ENCODE peak calls at places on chromosome 1, in six cellular contexts. K is NCI-H524, B is neural crest cell, Q is T-cell, T is ACHN, M is DMS 273 treated with DMSO at 0.1 percent for 48 hours. I is an unnamed sample.

GRCh38 chr1:13543927-13544556 is 30.2 kb upstream of the LRRC38 start:
- DNase-seq in K (no peak), B (peak; percentile 47), Q (no peak), T (no peak), M (no peak), I (peak; percentile 28)

GRCh38 chr1:91650764-91651163 is 150.1 kb downstream of the CDC7 start:
- DNase-seq in K (no peak), B (no peak), Q (no peak), T (peak; percentile 76), M (no peak), I (no peak)

GRCh38 chr1:47380699-47381098 is 35.4 kb upstream of the FOXE3 start:
- DNase-seq in K (no peak), B (no peak), Q (no peak), T (no peak), M (no peak), I (no peak)

GRCh38 chr1:112618721-112619517 is at the start of gene ST7L:
- DNase-seq in K (peak; percentile 55), B (peak; percentile 59), Q (peak; percentile 52), T (peak; percentile 68), M (no peak), I (peak; percentile 81)

GRCh38 chr1:62311473-62311943 is 7.7 kb downstream of the KANK4 start:
- DNase-seq in K (peak; percentile 27), B (no peak), Q (no peak), T (no peak), M (peak; percentile 5), I (no peak)

GRCh38 chr1:218779341-218779831 is 394.3 kb upstream of the LYPLAL1 start:
- DNase-seq in K (no peak), B (no peak), Q (no peak), T (no peak), M (no peak), I (no peak)

GRCh38 chr1:172662464-172663109 is 3.7 kb downstream of the FASLG start:
- DNase-seq in K (no peak), B (no peak), Q (peak; percentile 84), T (peak; percentile 28), M (no peak), I (no peak)

GRCh38 chr1:21340230-21340564 is 49.9 kb upstream of the ECE1 start:
- DNase-seq in K (peak; percentile 7), B (no peak), Q (no peak), T (no peak), M (no peak), I (no peak)

GRCh38 chr1:243742814-243743213 is 107.2 kb downstream of the AKT3 start:
- DNase-seq in K (no peak), B (no peak), Q (no peak), T (no peak), M (no peak), I (no peak)

GRCh38 chr1:154431586-154432373 is 26.6 kb downstream of the IL6R start:
- DNase-seq in K (no peak), B (no peak), Q (no peak), T (peak; percentile 96), M (no peak), I (no peak)

GRCh38 chr1:203093754-203094410 is 8.1 kb upstream of the MYOG start:
- DNase-seq in K (no peak), B (no peak), Q (no peak), T (no peak), M (no peak), I (no peak)

GRCh38 chr1:6358144-6358624 is 35.4 kb downstream of the ACOT7 start:
- DNase-seq in K (no peak), B (no peak), Q (no peak), T (no peak), M (no peak), I (no peak)

GRCh38 chr1:36728846-36729245 is 246.1 kb upstream of the CSF3R start:
- DNase-seq in K (no peak), B (no peak), Q (no peak), T (no peak), M (no peak), I (no peak)

GRCh38 chr1:87463917-87464565 is 135.4 kb downstream of the LMO4 start:
- DNase-seq in K (no peak), B (no peak), Q (no peak), T (no peak), M (no peak), I (peak; percentile 74)

GRCh38 chr1:225777583-225778411 is at the start of gene SRP9:
- DNase-seq in K (peak; percentile 99), B (peak; percentile 98), Q (peak; percentile 99), T (peak; percentile 100), M (peak; percentile 95), I (peak; percentile 99)

GRCh38 chr1:27727126-27727525 is 1.4 kb downstream of the FAM76A start:
- DNase-seq in K (no peak), B (no peak), Q (no peak), T (peak; percentile 2), M (no peak), I (peak; percentile 26)

GRCh38 chr1:67646145-67647035 is 38.6 kb upstream of the GADD45A start:
- DNase-seq in K (peak; percentile 91), B (no peak), Q (no peak), T (no peak), M (peak; percentile 98), I (peak; percentile 54)

GRCh38 chr1:232049335-232049734 is 422.7 kb downstream of the DISC1 start:
- DNase-seq in K (no peak), B (no peak), Q (no peak), T (no peak), M (no peak), I (no peak)

GRCh38 chr1:243791586-243792267 is 58.3 kb downstream of the AKT3 start:
- DNase-seq in K (no peak), B (no peak), Q (no peak), T (no peak), M (no peak), I (peak; percentile 22)

GRCh38 chr1:168320805-168321577 is 40.3 kb downstream of the TBX19 start:
- DNase-seq in K (no peak), B (no peak), Q (no peak), T (peak; percentile 82), M (no peak), I (peak; percentile 92)

GRCh38 chr1:78038491-78038939 is 7.3 kb upstream of the GIPC2 start:
- DNase-seq in K (no peak), B (no peak), Q (no peak), T (no peak), M (no peak), I (no peak)

GRCh38 chr1:172320723-172321122 is 99.8 kb upstream of the C1orf105 start:
- DNase-seq in K (no peak), B (no peak), Q (no peak), T (no peak), M (no peak), I (no peak)

GRCh38 chr1:58715108-58715507 is 15.2 kb upstream of the MYSM1 start:
- DNase-seq in K (no peak), B (no peak), Q (no peak), T (no peak), M (no peak), I (no peak)

GRCh38 chr1:198726455-198726854 is 87.6 kb downstream of the PTPRC start:
- DNase-seq in K (no peak), B (no peak), Q (no peak), T (no peak), M (no peak), I (peak; percentile 6)

GRCh38 chr1:47533176-47534039 is 95.6 kb downstream of the FOXD2 start:
- DNase-seq in K (no peak), B (peak; percentile 65), Q (no peak), T (peak; percentile 13), M (no peak), I (peak; percentile 50)

GRCh38 chr1:200154069-200154767 is 126.7 kb downstream of the NR5A2 start:
- DNase-seq in K (no peak), B (no peak), Q (peak; percentile 49), T (no peak), M (peak; percentile 43), I (no peak)

GRCh38 chr1:9473032-9473792 is 66.1 kb upstream of the SLC25A33 start:
- DNase-seq in K (no peak), B (peak; percentile 10), Q (no peak), T (peak; percentile 85), M (no peak), I (no peak)

GRCh38 chr1:93164816-93165215 is 15.4 kb downstream of the TMED5 start:
- DNase-seq in K (no peak), B (no peak), Q (no peak), T (no peak), M (no peak), I (no peak)

GRCh38 chr1:171032822-171033702 is 57.6 kb upstream of the FMO3 start:
- DNase-seq in K (peak; percentile 94), B (no peak), Q (no peak), T (no peak), M (no peak), I (no peak)

GRCh38 chr1:81505831-81506230 is 294.9 kb upstream of the ADGRL2 start:
- DNase-seq in K (no peak), B (no peak), Q (no peak), T (no peak), M (no peak), I (no peak)